ENCODE peak calls at places on chromosome 1, in nine cellular contexts. Z is ELR, W is GM23338, A is fibroblast of mammary gland, D is M059J, I is erythroblast, B is adrenal gland, P is astrocyte, V is HT1080. O is an unnamed sample.

GRCh38 chr1:223249854-223250631 is 107.0 kb upstream of the TLR5 start:
- DNase-seq in Z (no peak), W (no peak), A (no peak), D (no peak), I (no peak), B (peak), P (no peak), V (no peak), O (no peak)

GRCh38 chr1:77316006-77316405 is 34.2 kb downstream of the AK5 start:
- DNase-seq in Z (peak), W (peak), A (peak), D (peak), I (no peak), B (no peak), P (peak), V (no peak), O (no peak)

GRCh38 chr1:46342084-46342656 is 1.6 kb downstream of the NSUN4 start:
- DNase-seq in Z (peak), W (peak), A (peak), D (peak), I (peak), B (no peak), P (peak), V (peak), O (peak)

GRCh38 chr1:162541619-162542141 is 19.8 kb upstream of the UAP1 start:
- DNase-seq in Z (peak), W (no peak), A (peak), D (peak), I (no peak), B (peak), P (peak), V (peak), O (peak)

GRCh38 chr1:159465191-159465603 is 25.7 kb downstream of the OR10J1 start:
- DNase-seq in Z (no peak), W (no peak), A (no peak), D (peak), I (no peak), B (no peak), P (no peak), V (no peak), O (no peak)

GRCh38 chr1:79198841-79199240 is 192.3 kb upstream of the ADGRL4 start:
- DNase-seq in Z (peak), W (no peak), A (peak), D (peak), I (no peak), B (no peak), P (peak), V (peak), O (peak)

GRCh38 chr1:153768316-153769126 is 6.7 kb upstream of the SLC27A3 start:
- DNase-seq in Z (no peak), W (no peak), A (no peak), D (no peak), I (no peak), B (no peak), P (no peak), V (no peak), O (no peak)

GRCh38 chr1:20552728-20553571 is 577 bp downstream of the FAM43B start:
- DNase-seq in Z (no peak), W (peak), A (peak), D (peak), I (peak), B (peak), P (peak), V (no peak), O (peak)

GRCh38 chr1:162756523-162756922 is 34.0 kb upstream of the HSD17B7 start:
- DNase-seq in Z (peak), W (no peak), A (peak), D (peak), I (no peak), B (no peak), P (peak), V (peak), O (peak)

GRCh38 chr1:36134031-36134430 is 9.0 kb upstream of the COL8A2 start:
- DNase-seq in Z (no peak), W (no peak), A (no peak), D (no peak), I (no peak), B (no peak), P (no peak), V (no peak), O (no peak)

GRCh38 chr1:33130297-33130696 is 49.3 kb downstream of the AZIN2 start:
- DNase-seq in Z (peak), W (no peak), A (peak), D (peak), I (no peak), B (no peak), P (no peak), V (peak), O (peak)

GRCh38 chr1:113415256-113416189 is 25.2 kb downstream of the MAGI3 start:
- DNase-seq in Z (peak), W (no peak), A (no peak), D (peak), I (no peak), B (no peak), P (no peak), V (peak), O (no peak)

GRCh38 chr1:234486858-234487830 is 8.2 kb upstream of the TARBP1 start:
- DNase-seq in Z (peak), W (no peak), A (peak), D (peak), I (peak), B (peak), P (peak), V (peak), O (peak)

GRCh38 chr1:59007820-59008598 is 224.2 kb upstream of the JUN start:
- DNase-seq in Z (no peak), W (no peak), A (no peak), D (peak), I (no peak), B (no peak), P (peak), V (no peak), O (peak)

GRCh38 chr1:206535853-206536188 is 28.5 kb downstream of the RASSF5 start:
- DNase-seq in Z (no peak), W (no peak), A (no peak), D (no peak), I (no peak), B (no peak), P (no peak), V (no peak), O (no peak)

GRCh38 chr1:95627244-95627643 is 393.2 kb downstream of the RWDD3 start:
- DNase-seq in Z (no peak), W (no peak), A (no peak), D (no peak), I (peak), B (no peak), P (no peak), V (no peak), O (no peak)

GRCh38 chr1:88731475-88731874 is 47.4 kb downstream of the PKN2 start:
- DNase-seq in Z (peak), W (no peak), A (peak), D (peak), I (no peak), B (peak), P (peak), V (peak), O (peak)

GRCh38 chr1:109214695-109215623 is 1.2 kb downstream of the SARS1 start:
- DNase-seq in Z (peak), W (peak), A (peak), D (peak), I (peak), B (peak), P (peak), V (peak), O (peak)

GRCh38 chr1:178530037-178530402 is 17.1 kb downstream of the TEX35 start:
- DNase-seq in Z (peak), W (no peak), A (peak), D (peak), I (no peak), B (no peak), P (peak), V (peak), O (peak)

GRCh38 chr1:37621326-37621870 is 13.3 kb downstream of the RSPO1 start:
- DNase-seq in Z (no peak), W (no peak), A (peak), D (no peak), I (no peak), B (no peak), P (no peak), V (no peak), O (no peak)

GRCh38 chr1:1031659-1032245 is 11.8 kb downstream of the AGRN start:
- DNase-seq in Z (no peak), W (no peak), A (no peak), D (no peak), I (no peak), B (no peak), P (no peak), V (no peak), O (no peak)

GRCh38 chr1:46204406-46204742 is 1.2 kb downstream of the LURAP1 start:
- DNase-seq in Z (no peak), W (no peak), A (no peak), D (no peak), I (no peak), B (peak), P (no peak), V (no peak), O (no peak)

GRCh38 chr1:181126289-181126688 is 37.8 kb downstream of the IER5 start:
- DNase-seq in Z (no peak), W (no peak), A (no peak), D (no peak), I (no peak), B (no peak), P (no peak), V (no peak), O (no peak)

GRCh38 chr1:222923506-222923905 is 108.7 kb downstream of the DISP1 start:
- DNase-seq in Z (no peak), W (no peak), A (no peak), D (no peak), I (no peak), B (no peak), P (peak), V (no peak), O (no peak)

GRCh38 chr1:12760256-12760795 is 13.2 kb upstream of the PRAMEF12 start:
- DNase-seq in Z (peak), W (peak), A (no peak), D (peak), I (no peak), B (no peak), P (no peak), V (peak), O (no peak)

GRCh38 chr1:31306278-31306677 is 9.4 kb downstream of the ZCCHC17 start:
- DNase-seq in Z (peak), W (no peak), A (peak), D (peak), I (no peak), B (no peak), P (peak), V (peak), O (peak)

GRCh38 chr1:185369786-185370185 is 52.7 kb upstream of the IVNS1ABP start:
- DNase-seq in Z (no peak), W (no peak), A (peak), D (peak), I (no peak), B (no peak), P (no peak), V (no peak), O (no peak)